ENCODE peak calls at places on chromosomes 7 and 10, in four cellular contexts. A is SK-N-SH, N is neural progenitor cell, C is MM.1S. B is an unnamed sample. For H4K20me1 and H3F3A, the result is how much of the 10 kb centered on the place peaks cover.

GRCh38 chr7:921581-922333 is 32.7 kb downstream of the ADAP1 start:
- DNase-seq in C (no peak), N (no peak), A (no peak), B (peak)

GRCh38 chr10:76582536-76582935 is 1055.1 kb downstream of the KCNMA1 start:
- DNase-seq in C (no peak), A (no peak), N (no peak), B (no peak)

GRCh38 chr7:85162743-85163142 is 24.1 kb downstream of the SEMA3D start:
- DNase-seq in A (no peak), C (no peak), N (no peak), B (no peak)

GRCh38 chr7:116930156-116930913 is 23.0 kb upstream of the ST7 start:
- DNase-seq in N (peak), C (peak), A (peak), B (peak)

GRCh38 chr10:101047268-101047667 is 14.5 kb upstream of the KAZALD1 start:
- DNase-seq in C (no peak), A (no peak), N (no peak), B (no peak)

GRCh38 chr7:55526329-55526728 is 46.0 kb downstream of the VOPP1 start:
- DNase-seq in C (no peak), A (no peak), N (no peak), B (no peak)

GRCh38 chr10:89392974-89393373 is 551 bp downstream of the IFIT1 start:
- DNase-seq in A (no peak), N (no peak), C (peak), B (no peak)

GRCh38 chr7:45120-46090 is 147.0 kb upstream of the FAM20C start:
- DNase-seq in C (no peak), N (no peak), A (no peak), B (no peak)

GRCh38 chr10:126955934-126956711 is 50.9 kb downstream of the DOCK1 start:
- DNase-seq in N (no peak), C (no peak), A (no peak), B (no peak)

GRCh38 chr10:59553127-59553649 is 156.5 kb downstream of the SLC16A9 start:
- DNase-seq in N (no peak), C (no peak), A (no peak), B (no peak)

GRCh38 chr7:98569606-98570337 is 47.3 kb upstream of the NPTX2 start:
- DNase-seq in A (no peak), C (no peak), N (no peak), B (no peak)

GRCh38 chr10:6310977-6311376 is 108.2 kb downstream of the PFKFB3 start:
- DNase-seq in C (no peak), N (no peak), A (no peak), B (no peak)

GRCh38 chr10:114398587-114399331 is 5.5 kb downstream of the AFAP1L2 start:
- DNase-seq in A (no peak), C (no peak), N (no peak), B (no peak)

GRCh38 chr7:42167206-42167913 is 69.6 kb downstream of the GLI3 start:
- DNase-seq in A (no peak), N (no peak), C (no peak), B (no peak)

GRCh38 chr10:50436805-50437204 is 185.5 kb upstream of the ASAH2 start:
- DNase-seq in A (no peak), C (no peak), N (no peak), B (no peak)

GRCh38 chr7:142784096-142784495 is 13.3 kb downstream of the PRSS2 start:
- DNase-seq in N (no peak), C (peak), A (no peak), B (no peak)
- TF ChIP-seq CTCF in N (no peak), C (no peak), A (peak), B (peak)

GRCh38 chr10:21584834-21585530 is 51.0 kb downstream of the MLLT10 start:
- DNase-seq in C (peak), A (no peak), N (no peak), B (no peak)

DNA sequence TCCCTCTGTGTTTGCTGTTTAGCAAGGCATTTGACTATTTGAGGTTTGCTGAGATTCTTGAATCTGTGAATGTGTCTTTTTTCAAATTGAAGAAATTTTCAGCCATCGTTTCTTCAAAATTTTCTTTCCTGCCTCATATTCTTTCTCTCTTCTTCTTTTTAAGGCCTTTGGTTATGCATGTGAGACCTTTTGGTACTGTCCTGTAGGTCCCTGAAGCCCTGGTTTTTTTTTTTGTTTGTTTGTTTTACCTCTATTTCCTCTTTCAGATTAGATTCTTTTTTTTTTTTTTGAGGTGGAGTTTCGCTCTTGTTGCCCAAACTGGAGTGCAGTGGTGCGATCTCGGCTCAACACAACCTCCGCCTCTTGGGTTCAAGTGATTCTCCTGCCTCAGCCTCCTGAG is 45.3 kb downstream of the MLLT10 start:
- DNase-seq in A (no peak), C (no peak), N (no peak), B (no peak)
- H4K20me1 ChIP-seq in A (half or more), C (under half), N (under half), B (under half)

GRCh38 chr7:5627745-5628547 is 153.5 kb downstream of the RNF216 start:
- DNase-seq in N (no peak), A (peak), C (no peak), B (no peak)

GRCh38 chr7:5630670-5631069 is 150.8 kb downstream of the RNF216 start:
- DNase-seq in A (no peak), C (no peak), N (no peak), B (no peak)

GRCh38 chr7:5631752-5632151 is 149.7 kb downstream of the RNF216 start:
- DNase-seq in A (no peak), N (no peak), C (no peak), B (no peak)

GRCh38 chr7:5631185-5631584 is 150.3 kb downstream of the RNF216 start:
- DNase-seq in A (no peak), N (no peak), C (no peak), B (no peak)

DNA sequence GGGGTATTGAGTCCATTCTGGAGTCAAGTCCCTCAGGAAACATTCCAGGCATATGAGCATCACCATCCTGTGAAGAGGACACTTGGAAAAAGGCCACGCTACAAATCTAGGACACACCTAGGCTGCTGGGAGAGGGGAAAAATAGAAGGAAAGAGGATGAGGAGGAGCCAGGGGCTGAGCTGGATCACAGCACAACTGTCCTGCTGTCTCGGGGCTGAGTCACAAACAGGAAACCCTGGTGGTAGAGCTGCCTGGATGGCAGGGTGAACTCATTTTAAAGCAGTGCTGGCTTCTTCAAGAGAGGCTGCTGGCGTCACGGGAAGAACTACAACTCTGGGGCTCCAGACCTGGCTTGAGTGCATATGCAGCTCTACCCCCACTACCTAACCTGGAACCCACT is 151.5 kb downstream of the RNF216 start:
- DNase-seq in C (no peak), A (peak), N (no peak), B (peak)
- H3F3A ChIP-seq in C (under half), A (half or more), N (under half), B (under half)

DNA sequence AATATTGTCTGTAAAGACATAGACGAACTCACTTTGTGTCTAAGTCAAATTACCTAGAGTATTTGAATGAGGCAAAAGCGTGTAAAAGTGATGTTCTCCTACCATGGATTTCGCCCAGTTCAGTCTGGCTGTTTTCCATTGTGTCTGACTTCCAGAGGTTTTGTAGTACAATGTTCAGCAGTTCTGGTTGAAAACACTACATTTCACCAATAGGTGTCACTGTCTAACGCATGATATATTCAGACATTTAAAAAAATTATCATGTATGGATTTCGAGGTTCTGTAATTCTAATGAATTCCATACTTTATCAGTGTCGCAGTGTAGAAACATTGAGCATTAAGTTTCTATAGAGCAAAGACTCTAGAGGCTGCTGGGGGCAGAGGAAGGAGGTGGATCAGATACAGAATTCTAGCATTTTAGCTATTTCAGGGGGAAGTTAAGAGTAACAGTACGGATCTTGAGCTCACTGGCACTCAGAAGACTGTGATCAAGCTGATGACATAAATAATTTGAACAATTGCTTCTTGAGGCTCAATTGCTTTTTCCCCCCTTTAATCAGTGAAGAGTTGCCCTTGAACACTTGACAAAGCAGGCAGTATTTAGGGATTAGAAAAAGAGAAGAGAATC is 196.9 kb upstream of the RHOBTB1 start:
- DNase-seq in N (peak), C (peak), A (peak), B (peak)
- TF ChIP-seq CTCF in N (peak), C (peak), A (peak), B (peak)